ENCODE peak calls at places on chromosomes 1 and 21, in six cellular contexts. R, A, I, C, T and M are unnamed samples.

GRCh38 chr1:93959413-93959812 is 50.2 kb upstream of the GCLM start:
- DNase-seq in T (no peak), R (no peak), A (no peak), C (no peak), I (no peak), M (no peak)

GRCh38 chr1:8944006-8944405 is 1.7 kb upstream of the CA6 start:
- DNase-seq in T (no peak), C (no peak), A (no peak), R (no peak), I (no peak), M (no peak)

GRCh38 chr1:76006234-76006633 is 68.3 kb upstream of the ST6GALNAC3 start:
- DNase-seq in R (no peak), I (no peak), A (no peak), C (peak), T (no peak), M (no peak)

GRCh38 chr1:172425339-172425738 is 4.9 kb downstream of the C1orf105 start:
- DNase-seq in C (no peak), I (no peak), T (no peak), R (no peak), A (no peak), M (no peak)

GRCh38 chr1:24535778-24536177 is 20.1 kb upstream of the NCMAP start:
- DNase-seq in R (no peak), T (no peak), I (no peak), A (no peak), C (no peak), M (no peak)

GRCh38 chr1:17419626-17420328 is 19.7 kb downstream of the RCC2 start:
- DNase-seq in R (peak), I (no peak), A (peak), C (no peak), T (no peak), M (no peak)

GRCh38 chr1:230268371-230269170 is 157.6 kb downstream of the PGBD5 start:
- DNase-seq in C (peak), T (peak), I (no peak), A (peak), R (peak), M (peak)

GRCh38 chr1:89581859-89582258 is 51.1 kb upstream of the LRRC8C start:
- DNase-seq in A (no peak), R (no peak), I (no peak), T (no peak), C (no peak), M (no peak)

GRCh38 chr1:146020058-146020738 is 1.3 kb downstream of the HJV start:
- DNase-seq in A (no peak), I (no peak), R (no peak), C (no peak), T (no peak), M (no peak)
- H3K4me3 ChIP-seq in A (no peak), I (no peak), R (no peak), C (no peak), T (no peak), M (no peak)

GRCh38 chr21:45011911-45012660 is 62.3 kb upstream of the ADARB1 start:
- DNase-seq in R (peak), A (no peak), I (no peak), T (peak), C (peak), M (peak)
- TF ChIP-seq CTCF in R (no peak), A (no peak), I (no peak), T (peak), C (no peak), M (no peak)

GRCh38 chr21:43767980-43768867 is 7.9 kb downstream of the CSTB start:
- DNase-seq in T (no peak), R (peak), I (no peak), A (no peak), C (no peak), M (peak)

GRCh38 chr21:43768868-43769167 is 7.3 kb downstream of the CSTB start:
- DNase-seq in R (no peak), I (no peak), C (no peak), T (no peak), A (no peak), M (no peak)

GRCh38 chr21:43769325-43769958 is 6.7 kb downstream of the CSTB start:
- DNase-seq in A (no peak), I (no peak), C (no peak), T (no peak), R (no peak), M (no peak)

GRCh38 chr21:43766734-43767497 is 9.2 kb downstream of the CSTB start:
- DNase-seq in C (no peak), T (no peak), I (no peak), R (no peak), A (no peak), M (no peak)

DNA sequence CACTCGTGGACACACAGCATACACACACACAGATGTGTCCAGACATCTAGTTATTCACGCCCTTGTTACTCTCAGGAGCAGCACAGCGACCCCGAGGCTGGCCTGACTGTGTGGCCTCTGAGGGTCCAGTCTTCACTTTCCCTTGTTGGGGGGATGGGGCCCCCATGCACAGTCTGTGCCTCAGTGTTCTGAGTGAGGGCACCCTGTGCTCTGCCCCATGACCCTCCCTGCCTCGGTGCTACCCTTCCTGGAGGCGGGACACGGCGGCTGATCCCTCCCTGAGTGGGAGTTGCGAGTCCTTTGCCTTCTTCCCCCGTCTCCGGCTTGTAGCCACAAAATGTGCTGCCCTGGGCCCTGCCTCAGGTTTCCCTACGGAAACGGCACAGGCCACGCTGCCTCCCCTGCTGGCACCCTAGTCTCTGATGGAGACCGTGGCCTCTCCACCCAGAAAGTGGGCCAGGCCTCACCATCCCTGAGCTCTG is 8.6 kb downstream of the CSTB start:
- DNase-seq in A (no peak), C (no peak), R (no peak), I (no peak), T (no peak), M (no peak)
- H3K4me3 ChIP-seq in A (no peak), C (no peak), R (no peak), I (no peak), T (no peak), M (no peak)

GRCh38 chr1:182574156-182574555 is 14.9 kb downstream of the RNASEL start:
- DNase-seq in I (no peak), A (no peak), R (no peak), C (no peak), T (no peak), M (no peak)
- TF ChIP-seq CTCF in I (no peak), A (no peak), R (no peak), C (no peak), T (no peak), M (no peak)